ENCODE peak calls at places on chromosome 22, in four cellular contexts. D, A, W and P are unnamed samples.

GRCh38 chr22:35022291-35022690 is 43.7 kb upstream of the ISX start:
- DNase-seq in A (no peak), W (no peak), D (no peak), P (no peak)

GRCh38 chr22:28570697-28571373 is 108.8 kb downstream of the TTC28 start:
- DNase-seq in A (no peak), W (no peak), D (no peak), P (no peak)

GRCh38 chr22:38956551-38956950 is 858 bp upstream of the APOBEC3A start:
- DNase-seq in D (no peak), W (no peak), A (no peak), P (no peak)

GRCh38 chr22:27748355-27749168 is 53.0 kb downstream of the MN1 start:
- DNase-seq in D (peak), W (no peak), A (no peak), P (no peak)

GRCh38 chr22:31212783-31213626 is 907 bp downstream of the LIMK2 start:
- DNase-seq in A (no peak), D (no peak), W (no peak), P (no peak)

GRCh38 chr22:41799486-41800347 is 762 bp upstream of the CCDC134 start:
- DNase-seq in W (peak), D (peak), A (no peak), P (peak)

GRCh38 chr22:27987557-27987956 is 68.5 kb upstream of the PITPNB start:
- DNase-seq in W (no peak), D (no peak), A (no peak), P (no peak)

GRCh38 chr22:29799217-29799680 is 32.1 kb downstream of the UQCR10 start:
- DNase-seq in A (peak), W (peak), D (no peak), P (no peak)

GRCh38 chr22:31857247-31857646 is 87.1 kb upstream of the YWHAH start:
- DNase-seq in D (peak), W (peak), A (no peak), P (peak)

GRCh38 chr22:28799834-28800307 is 498 bp downstream of the XBP1 start:
- DNase-seq in D (peak), W (peak), A (no peak), P (peak)

GRCh38 chr22:31082606-31083376 is 1.7 kb downstream of the SMTN start:
- DNase-seq in D (peak), A (peak), W (peak), P (peak)

GRCh38 chr22:24407278-24407665 is 20.1 kb upstream of the ADORA2A start:
- DNase-seq in D (no peak), W (no peak), A (no peak), P (no peak)
- TF ChIP-seq ELF4 in D (no peak), W (no peak), A (no peak), P (no peak)

DNA sequence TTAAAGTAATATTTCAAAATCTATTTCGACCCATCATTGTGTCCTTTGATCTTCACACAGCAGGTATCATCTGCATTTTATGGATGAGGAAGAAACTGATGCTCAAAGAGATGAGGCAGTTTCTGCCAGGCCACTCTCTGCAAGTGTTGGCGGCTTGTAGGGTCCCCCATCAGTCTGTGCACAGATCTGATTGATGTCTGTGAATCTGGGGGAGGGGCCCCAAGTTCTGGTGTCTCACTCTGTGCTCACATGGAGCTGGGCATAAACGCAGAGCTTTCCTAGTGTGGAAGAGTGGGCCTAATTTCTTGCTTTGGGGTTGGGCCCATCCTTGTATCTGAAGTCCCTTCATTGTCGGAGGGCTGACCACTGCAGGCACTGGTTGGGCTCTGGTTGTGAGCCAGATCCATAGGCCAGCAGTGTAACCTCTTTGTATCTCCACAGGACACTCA is 1.6 kb upstream of the TRMT2A start:
- DNase-seq in D (no peak), A (no peak), W (peak), P (no peak)
- TF ChIP-seq ELF4 in D (no peak), A (no peak), W (no peak), P (no peak)

GRCh38 chr22:36377022-36377631 is 10.6 kb downstream of the MYH9 start:
- DNase-seq in D (no peak), W (no peak), A (no peak), P (no peak)
- TF ChIP-seq ELF4 in D (no peak), W (no peak), A (no peak), P (no peak)

GRCh38 chr22:20553947-20554741 is 46.7 kb downstream of the MED15 start:
- DNase-seq in A (no peak), W (no peak), D (no peak), P (no peak)
- TF ChIP-seq ELF4 in A (no peak), W (no peak), D (no peak), P (no peak)

DNA sequence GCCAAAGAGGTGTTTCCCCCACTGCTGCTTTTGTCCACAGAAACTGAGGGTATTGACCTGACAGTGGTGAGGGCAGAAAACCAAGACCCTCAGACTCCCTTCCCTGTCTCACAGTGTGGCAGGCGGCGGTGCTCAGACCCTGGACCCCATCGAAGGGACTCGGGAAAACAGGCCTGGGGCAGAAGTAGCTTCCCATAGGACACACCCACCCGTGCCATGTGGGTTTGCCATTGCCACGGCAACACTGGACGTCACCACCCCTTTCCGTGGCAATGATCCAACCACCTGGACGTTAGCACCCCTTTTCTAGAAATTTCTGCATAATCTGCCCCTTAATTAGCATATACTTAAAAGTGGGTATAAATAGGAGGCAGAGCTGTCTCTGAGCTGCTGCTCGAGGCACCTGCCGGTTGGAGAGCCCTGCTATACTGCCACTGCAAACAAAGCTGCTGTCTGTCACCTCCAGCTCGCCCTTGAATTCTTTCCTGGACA is 10.6 kb downstream of the MLC1 start:
- DNase-seq in A (no peak), W (no peak), D (no peak), P (no peak)
- TF ChIP-seq ELF4 in A (no peak), W (no peak), D (no peak), P (no peak)

DNA sequence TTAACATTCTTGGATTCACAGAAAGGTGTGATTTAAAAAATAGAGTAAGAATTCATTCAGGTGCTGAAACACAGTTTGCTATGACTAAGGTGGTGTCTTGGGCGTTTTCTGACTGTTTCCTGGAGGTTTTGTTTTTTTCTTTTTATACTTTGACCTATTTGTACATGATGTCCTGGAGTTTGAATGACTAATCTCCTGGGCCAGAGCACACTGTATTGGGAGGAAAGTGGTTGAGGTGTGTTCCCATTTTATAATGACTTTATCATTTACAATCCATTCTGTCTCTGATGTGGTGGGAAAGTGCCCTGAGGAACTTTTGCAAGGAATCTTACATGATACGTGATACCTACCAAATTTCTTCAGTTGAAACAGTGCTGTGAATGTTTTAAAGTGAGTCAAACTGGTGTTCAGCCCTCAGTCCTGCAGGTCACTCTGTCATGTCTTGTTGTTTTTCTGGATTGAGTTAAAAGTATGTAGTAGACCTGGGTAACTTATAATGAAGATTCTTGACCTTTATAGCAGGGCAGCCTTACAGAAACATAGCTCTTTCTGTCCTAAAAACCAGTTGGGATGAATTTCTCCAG is 80.8 kb downstream of the TNRC6B start:
- DNase-seq in W (no peak), A (no peak), D (no peak), P (no peak)
- TF ChIP-seq ELF4 in W (no peak), A (no peak), D (no peak), P (no peak)

DNA sequence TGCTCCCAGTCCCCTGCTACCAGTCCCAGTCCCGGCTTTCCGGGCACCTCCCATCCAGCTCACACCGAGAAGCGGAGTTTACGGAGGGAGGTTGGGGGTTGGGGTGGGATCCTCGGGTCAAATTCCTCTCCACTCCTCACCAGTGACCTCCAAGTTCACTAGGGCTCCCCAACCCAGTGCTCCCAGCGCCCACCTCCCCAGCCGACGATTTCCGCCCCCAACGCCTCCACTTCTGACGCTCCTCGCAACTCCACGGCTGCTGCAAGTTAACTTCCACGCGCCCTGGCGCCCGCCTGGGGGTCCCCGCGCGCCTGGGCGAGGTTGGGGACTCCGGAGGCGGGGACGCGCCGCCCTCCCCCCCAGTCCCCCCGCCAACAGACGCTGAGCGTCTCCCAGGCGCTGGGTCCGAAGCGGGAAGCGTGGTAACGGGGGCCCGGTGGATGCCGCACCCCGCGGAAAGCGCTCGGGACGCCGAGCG is 526 bp downstream of the TPST2 start:
- DNase-seq in A (no peak), D (peak), W (peak), P (peak)
- TF ChIP-seq ELF4 in A (no peak), D (no peak), W (no peak), P (no peak)